ENCODE peak calls at places on chromosomes 4 and X, in four cellular contexts. F is GM12878, N is IMR-90, Y is endothelial cell of umbilical vein. I is an unnamed sample.

GRCh38 chr4:123613586-123614344 is 217.2 kb downstream of the SPRY1 start:
- DNase-seq in N (peak), F (no peak), Y (no peak), I (no peak)

GRCh38 chrX:54715621-54716020 is 82.4 kb downstream of the ITIH6 start:
- DNase-seq in N (no peak), Y (no peak), F (no peak), I (no peak)

GRCh38 chrX:10648608-10649007 is 28.2 kb upstream of the MID1 start:
- DNase-seq in N (peak), Y (peak), F (no peak), I (no peak)

GRCh38 chr4:28947374-28947773 is 1772.8 kb upstream of the PCDH7 start:
- DNase-seq in F (no peak), Y (no peak), N (no peak), I (no peak)

GRCh38 chr4:8831221-8832129 is 40.2 kb downstream of the HMX1 start:
- DNase-seq in F (no peak), Y (no peak), N (no peak), I (no peak)

GRCh38 chrX:147343467-147343866 is 528.9 kb upstream of the CXorf51A start:
- DNase-seq in N (no peak), Y (no peak), F (no peak), I (no peak)

GRCh38 chr4:172666711-172667368 is 501.8 kb upstream of the GALNT7 start:
- DNase-seq in Y (no peak), N (peak), F (no peak), I (peak)

GRCh38 chr4:68342139-68342538 is 7.8 kb downstream of the YTHDC1 start:
- DNase-seq in F (no peak), Y (peak), N (peak), I (no peak)

GRCh38 chrX:48751343-48751742 is 10.2 kb upstream of the GLOD5 start:
- DNase-seq in Y (no peak), N (no peak), F (no peak), I (no peak)

GRCh38 chr4:125041372-125041930 is 273.3 kb upstream of the FAT4 start:
- DNase-seq in Y (peak), F (no peak), N (no peak), I (no peak)

GRCh38 chrX:46251755-46252154 is 293.5 kb downstream of the ZNF674 start:
- DNase-seq in N (peak), F (no peak), Y (no peak), I (no peak)

GRCh38 chr4:73698217-73698616 is 42.2 kb upstream of the CXCL8 start:
- DNase-seq in N (peak), F (no peak), Y (peak), I (no peak)

GRCh38 chrX:98523026-98523425 is 1639.3 kb downstream of the RPA4 start:
- DNase-seq in F (no peak), N (no peak), Y (no peak), I (no peak)

DNA sequence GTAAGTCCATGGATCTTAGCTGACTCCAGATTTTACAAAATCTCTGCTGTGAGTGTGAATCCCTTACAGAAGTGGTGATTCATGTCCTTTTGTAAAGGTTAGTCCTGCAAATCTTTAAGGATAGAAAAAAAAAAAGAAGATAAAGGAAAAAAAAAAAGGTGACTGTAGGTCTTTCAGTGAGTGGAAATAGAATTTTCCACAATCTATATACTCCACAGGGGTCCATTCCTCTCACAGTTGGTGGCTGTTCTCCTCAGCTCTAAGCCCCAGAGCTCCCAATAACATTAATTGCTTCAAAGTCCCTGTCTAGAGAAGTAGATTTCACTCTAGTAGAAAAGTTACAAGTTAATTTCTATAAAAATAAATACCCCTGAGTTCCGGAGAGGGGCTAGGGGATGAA is 189.1 kb downstream of the NDST4 start:
- DNase-seq in F (no peak), N (no peak), Y (no peak), I (no peak)
- TF ChIP-seq FOS in F (no peak), N (no peak), Y (no peak), I (no peak)

GRCh38 chr4:84964995-84965557 is 1.4 kb downstream of the WDFY3 start:
- DNase-seq in F (no peak), Y (no peak), N (no peak), I (no peak)
- TF ChIP-seq FOS in F (no peak), Y (no peak), N (no peak), I (no peak)

GRCh38 chr4:164134388-164134787 is 619.5 kb upstream of the SMIM31 start:
- DNase-seq in N (no peak), F (no peak), Y (no peak), I (no peak)

GRCh38 chr4:164138521-164138920 is 615.4 kb upstream of the SMIM31 start:
- DNase-seq in Y (no peak), N (no peak), F (no peak), I (no peak)

GRCh38 chr4:164139291-164139690 is 614.6 kb upstream of the SMIM31 start:
- DNase-seq in F (no peak), N (no peak), Y (no peak), I (no peak)

GRCh38 chr4:164136181-164136616 is 617.7 kb upstream of the SMIM31 start:
- DNase-seq in Y (no peak), N (peak), F (no peak), I (no peak)
- TF ChIP-seq FOS in Y (no peak), N (no peak), F (no peak), I (no peak)

GRCh38 chr4:78069859-78070258 is 12.7 kb downstream of the FRAS1 start:
- DNase-seq in F (no peak), Y (no peak), N (no peak), I (no peak)

GRCh38 chr4:78068481-78068880 is 11.4 kb downstream of the FRAS1 start:
- DNase-seq in N (no peak), F (no peak), Y (no peak), I (no peak)

GRCh38 chr4:78070731-78071282 is 13.7 kb downstream of the FRAS1 start:
- DNase-seq in N (no peak), F (no peak), Y (no peak), I (no peak)

GRCh38 chr4:78065514-78066192 is 8.5 kb downstream of the FRAS1 start:
- DNase-seq in N (no peak), Y (no peak), F (no peak), I (no peak)

GRCh38 chr4:78069309-78069708 is 12.2 kb downstream of the FRAS1 start:
- DNase-seq in F (no peak), Y (no peak), N (no peak), I (no peak)
- TF ChIP-seq FOS in F (no peak), Y (no peak), N (no peak), I (no peak)

DNA sequence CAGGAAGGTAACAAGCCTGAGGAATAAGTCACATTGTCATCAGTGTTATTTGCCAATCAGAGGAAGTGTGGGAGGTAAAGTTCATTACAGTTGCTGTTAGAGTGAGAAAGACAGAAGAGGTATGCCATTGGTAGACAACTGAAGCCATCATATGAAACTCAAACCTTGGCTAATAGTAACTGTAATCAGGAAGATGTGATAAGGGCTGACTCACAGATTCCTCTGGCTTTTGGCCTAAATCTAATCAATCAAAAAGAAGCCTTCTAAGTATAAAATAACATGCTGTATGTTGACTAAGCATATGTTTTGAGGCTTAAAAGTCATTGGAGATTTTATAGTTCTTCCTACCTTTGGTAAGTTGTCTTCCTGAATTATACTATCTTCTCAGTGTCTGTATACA is 242.8 kb downstream of the PCDH7 start:
- DNase-seq in N (peak), Y (peak), F (no peak), I (no peak)
- TF ChIP-seq FOS in N (peak), Y (peak), F (no peak), I (no peak)

GRCh38 chr4:21858971-21859370 is 89.6 kb downstream of the KCNIP4 start:
- DNase-seq in F (no peak), N (peak), Y (no peak), I (no peak)
- TF ChIP-seq FOS in F (no peak), N (no peak), Y (no peak), I (no peak)

GRCh38 chr4:139617702-139618490 is 47.7 kb upstream of the MGST2 start:
- DNase-seq in Y (peak), F (no peak), N (no peak), I (peak)
- TF ChIP-seq FOS in Y (no peak), F (no peak), N (no peak), I (no peak)

GRCh38 chrX:139093201-139093600 is 381.7 kb upstream of the FGF13 start:
- DNase-seq in F (no peak), Y (no peak), N (no peak), I (no peak)

GRCh38 chrX:139091086-139091485 is 379.6 kb upstream of the FGF13 start:
- DNase-seq in F (no peak), Y (no peak), N (no peak), I (no peak)

GRCh38 chrX:139091878-139092277 is 380.4 kb upstream of the FGF13 start:
- DNase-seq in Y (no peak), N (no peak), F (no peak), I (no peak)

DNA sequence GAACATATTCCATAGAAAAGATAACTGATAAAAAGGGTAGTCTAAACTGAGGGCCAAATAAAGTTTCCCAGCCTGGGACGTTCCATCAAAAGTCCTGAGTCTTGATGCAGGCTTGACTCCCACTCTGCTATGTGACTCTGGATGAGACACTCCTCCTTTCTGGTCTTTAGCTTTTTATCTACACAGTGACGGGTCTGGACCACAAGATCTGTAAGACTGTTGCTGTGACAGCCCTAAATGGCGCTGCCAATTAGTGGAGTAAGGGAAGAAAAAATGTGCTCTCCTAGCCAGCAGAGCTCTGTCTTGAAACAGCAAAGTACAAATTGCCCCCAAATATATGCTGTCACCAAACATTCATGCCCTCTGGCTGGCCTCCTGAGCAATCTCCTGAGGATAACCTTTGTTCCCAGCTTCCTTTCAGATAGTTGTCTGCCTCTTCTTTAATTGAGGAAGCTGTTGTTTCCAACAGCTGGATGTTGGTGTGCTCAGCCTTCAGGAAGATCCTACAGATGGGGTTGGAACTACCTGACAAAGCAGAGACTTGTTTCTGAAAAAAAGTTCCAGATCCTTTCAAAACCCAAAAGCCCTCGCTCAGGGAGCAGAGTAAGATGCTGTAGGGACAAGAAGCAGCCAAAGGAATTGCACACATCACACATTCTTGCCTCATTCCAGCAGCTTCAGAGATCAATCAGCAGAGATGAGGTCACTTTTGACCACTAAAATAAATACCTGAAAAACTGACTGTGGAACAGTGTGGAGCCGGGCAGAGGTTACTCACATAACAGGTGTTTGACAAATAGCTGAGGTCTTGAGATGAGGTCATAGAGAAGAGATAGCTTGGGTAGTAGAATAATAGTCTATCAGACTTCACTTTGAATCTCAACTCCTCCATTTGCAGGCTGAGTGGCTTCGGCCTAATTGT is 383.4 kb upstream of the FGF13 start:
- DNase-seq in F (no peak), N (no peak), Y (no peak), I (no peak)
- TF ChIP-seq FOS in F (no peak), N (no peak), Y (no peak), I (no peak)